ENCODE peak calls at places on chromosomes 3 and 15, in five cellular contexts. X, N, R, U and Y are unnamed samples.

GRCh38 chr3:163817015-163817414 is 1261.3 kb downstream of the SI start:
- DNase-seq in U (no peak), N (no peak), R (no peak), X (no peak), Y (no peak)

GRCh38 chr3:112561085-112561692 is 573 bp downstream of the ATG3 start:
- DNase-seq in X (peak; percentile 57), N (peak; percentile 80), R (peak; percentile 71), U (peak; percentile 83), Y (peak; percentile 83)

GRCh38 chr15:101296418-101297405 is 1.7 kb upstream of the SNRPA1 start:
- DNase-seq in N (no peak), R (no peak), U (no peak), X (no peak), Y (no peak)

GRCh38 chr3:42518800-42519567 is 16.5 kb downstream of the VIPR1 start:
- DNase-seq in U (no peak), R (no peak), N (no peak), X (no peak), Y (no peak)

GRCh38 chr3:34582054-34582453 is 783.6 kb downstream of the PDCD6IP start:
- DNase-seq in X (no peak), N (no peak), R (no peak), U (no peak), Y (no peak)

GRCh38 chr15:72554471-72555425 is 80.6 kb downstream of the ARIH1 start:
- DNase-seq in U (no peak), R (no peak), X (no peak), N (no peak), Y (no peak)

GRCh38 chr3:192825657-192826200 is 91.9 kb downstream of the MB21D2 start:
- DNase-seq in N (peak; percentile 9), U (no peak), R (no peak), X (no peak), Y (no peak)

GRCh38 chr15:45441686-45442085 is 63.3 kb upstream of the GATM start:
- DNase-seq in N (peak; percentile 77), R (peak; percentile 66), U (no peak), X (no peak), Y (no peak)

GRCh38 chr3:161231861-161232260 is 10.8 kb downstream of the NMD3 start:
- DNase-seq in N (no peak), U (no peak), R (no peak), X (no peak), Y (no peak)

GRCh38 chr15:70447927-70448698 is 315.2 kb downstream of the UACA start:
- DNase-seq in N (peak; percentile 30), U (no peak), X (no peak), R (peak; percentile 50), Y (no peak)

GRCh38 chr15:66042624-66043023 is 173.3 kb downstream of the RAB11A start:
- DNase-seq in U (no peak), R (peak; percentile 82), N (no peak), X (no peak), Y (no peak)

GRCh38 chr3:79016587-79017380 is 751.0 kb downstream of the ROBO1 start:
- DNase-seq in X (no peak), N (no peak), U (no peak), R (no peak), Y (no peak)

GRCh38 chr15:40744810-40745152 is 10.3 kb downstream of the RMDN3 start:
- DNase-seq in R (no peak), X (no peak), N (no peak), U (peak; percentile 21), Y (no peak)

GRCh38 chr3:188522115-188522514 is 368.2 kb downstream of the LPP start:
- DNase-seq in X (no peak), R (no peak), N (no peak), U (no peak), Y (no peak)

GRCh38 chr3:187750041-187750512 is 4.8 kb upstream of the BCL6 start:
- DNase-seq in N (peak; percentile 74), X (peak; percentile 16), U (peak; percentile 78), R (peak; percentile 84), Y (peak; percentile 52)

GRCh38 chr3:51940648-51941421 is 869 bp downstream of the RRP9 start:
- DNase-seq in X (no peak), U (peak; percentile 54), R (no peak), N (no peak), Y (no peak)

GRCh38 chr3:116005404-116005803 is 382.1 kb downstream of the GAP43 start:
- DNase-seq in N (no peak), X (no peak), U (peak; percentile 74), R (no peak), Y (peak; percentile 7)

GRCh38 chr3:63727248-63727647 is 74.8 kb downstream of the SNTN start:
- DNase-seq in R (no peak), N (no peak), X (no peak), U (no peak), Y (no peak)

GRCh38 chr3:100269410-100270217 is 8.8 kb downstream of the TBC1D23 start:
- DNase-seq in X (no peak), N (no peak), R (no peak), U (no peak), Y (no peak)

GRCh38 chr3:130276203-130276803 is 69.2 kb upstream of the COL6A5 start:
- DNase-seq in N (no peak), R (no peak), U (no peak), X (peak; percentile 28), Y (no peak)

GRCh38 chr15:95734422-95735316 is 595.8 kb upstream of the NR2F2 start:
- DNase-seq in U (no peak), R (no peak), N (no peak), X (no peak), Y (no peak)

GRCh38 chr3:155603302-155603701 is 141.6 kb downstream of the PLCH1 start:
- DNase-seq in X (no peak), U (no peak), R (no peak), N (no peak), Y (no peak)

GRCh38 chr15:74845208-74845568 is 2.2 kb upstream of the ULK3 start:
- DNase-seq in X (no peak), N (no peak), U (no peak), R (no peak), Y (no peak)

GRCh38 chr3:71456155-71456554 is 127.4 kb downstream of the FOXP1 start:
- DNase-seq in U (no peak), N (no peak), X (no peak), R (no peak), Y (no peak)

GRCh38 chr15:66617137-66618090 is 51.6 kb upstream of the LCTL start:
- DNase-seq in R (peak; percentile 91), X (no peak), N (peak; percentile 66), U (peak; percentile 89), Y (peak; percentile 70)

GRCh38 chr15:58331562-58331902 is 100.3 kb upstream of the LIPC start:
- DNase-seq in X (no peak), N (no peak), U (no peak), R (no peak), Y (no peak)

GRCh38 chr15:58330836-58331561 is 100.8 kb upstream of the LIPC start:
- DNase-seq in U (no peak), N (no peak), R (no peak), X (no peak), Y (no peak)

GRCh38 chr15:58331903-58332675 is 99.7 kb upstream of the LIPC start:
- DNase-seq in N (peak; percentile 86), X (peak; percentile 81), U (peak; percentile 98), R (peak; percentile 80), Y (peak; percentile 94)

GRCh38 chr15:58329781-58330467 is 101.9 kb upstream of the LIPC start:
- DNase-seq in X (no peak), N (peak; percentile 17), R (peak; percentile 60), U (no peak), Y (no peak)

GRCh38 chr15:58330468-58330793 is 101.4 kb upstream of the LIPC start:
- DNase-seq in R (no peak), U (no peak), N (no peak), X (no peak), Y (no peak)
- TF ChIP-seq POLR2A in R (no peak), U (no peak), N (no peak), X (no peak), Y (no peak)

DNA sequence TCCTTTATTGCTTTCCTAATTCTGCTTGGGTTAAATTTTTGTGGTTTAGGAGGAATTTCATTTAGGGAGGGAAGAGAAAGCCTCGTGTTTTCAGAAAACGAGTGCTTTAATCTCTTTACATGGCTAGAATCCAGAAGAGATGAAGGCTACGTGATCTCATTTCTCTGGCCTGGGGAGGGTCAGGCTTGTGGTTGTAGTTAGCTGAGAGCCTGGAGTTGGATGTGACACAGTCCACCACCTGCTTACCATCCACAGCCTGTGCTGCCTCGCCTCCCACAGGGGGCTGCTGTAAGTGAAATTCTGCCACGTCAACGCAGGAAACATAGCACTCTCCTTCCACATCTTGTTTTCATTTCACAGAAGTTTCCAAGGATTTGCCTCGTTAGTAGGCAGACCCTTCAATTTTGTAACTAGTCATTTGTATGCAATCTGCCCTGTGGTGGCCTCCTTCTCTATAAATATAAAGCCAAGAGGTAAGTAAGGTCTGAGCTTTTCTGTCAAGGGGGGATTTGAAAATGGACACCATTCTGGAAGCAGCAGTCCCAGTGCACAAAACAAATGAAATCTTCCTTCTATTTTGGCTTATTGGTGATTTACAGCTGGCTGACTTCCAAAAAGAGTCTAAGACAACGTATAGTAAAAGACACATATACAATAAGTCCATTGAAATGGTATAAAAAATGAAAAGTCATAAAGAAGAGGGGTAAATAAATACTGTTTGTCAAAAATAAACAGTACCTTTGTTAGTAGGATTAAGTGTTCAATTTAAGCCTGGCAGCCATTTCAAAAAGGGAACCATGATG is 3.4 kb downstream of the GXYLT2 start:
- DNase-seq in N (peak; percentile 18), X (no peak), U (peak; percentile 81), R (no peak), Y (peak; percentile 88)
- TF ChIP-seq CTCF in N (no peak), X (no peak), U (no peak), R (no peak), Y (peak; percentile 42)

GRCh38 chr3:54445630-54446029 is 323.3 kb downstream of the CACNA2D3 start:
- DNase-seq in R (no peak), U (no peak), X (no peak), N (no peak), Y (no peak)

GRCh38 chr3:54447427-54447826 is 325.1 kb downstream of the CACNA2D3 start:
- DNase-seq in N (no peak), U (no peak), X (no peak), R (no peak), Y (no peak)

DNA sequence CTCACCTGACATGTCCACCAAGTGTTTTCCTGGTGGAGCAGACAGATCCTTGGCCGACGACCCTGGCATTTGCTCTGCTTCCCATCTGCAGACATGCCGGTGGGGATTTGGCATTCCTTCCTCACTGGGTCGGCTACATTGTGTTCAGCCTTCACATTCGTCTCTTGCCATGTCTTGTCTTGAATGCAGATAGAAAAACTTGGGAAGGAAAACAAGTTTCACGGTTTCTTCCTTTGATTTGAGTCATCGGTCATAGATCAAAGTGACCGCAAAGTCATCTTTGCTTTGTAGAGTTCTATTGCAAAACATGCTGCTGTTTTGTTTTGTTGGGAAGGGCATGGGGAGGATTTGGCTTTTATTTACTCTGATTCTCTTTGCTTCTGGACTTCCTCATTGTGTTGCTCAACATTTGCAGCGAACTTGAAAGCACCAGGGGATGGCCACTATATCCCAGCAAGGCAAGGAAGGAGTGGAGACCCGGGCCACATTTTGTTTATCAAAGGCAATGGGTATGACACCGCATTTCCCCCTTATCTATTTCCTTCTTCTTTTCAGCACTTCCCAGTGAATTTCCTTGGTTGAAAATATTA is 321.3 kb downstream of the CACNA2D3 start:
- DNase-seq in R (no peak), X (no peak), U (no peak), N (no peak), Y (no peak)
- TF ChIP-seq EP300 in R (no peak), X (no peak), U (no peak), N (no peak), Y (no peak)

DNA sequence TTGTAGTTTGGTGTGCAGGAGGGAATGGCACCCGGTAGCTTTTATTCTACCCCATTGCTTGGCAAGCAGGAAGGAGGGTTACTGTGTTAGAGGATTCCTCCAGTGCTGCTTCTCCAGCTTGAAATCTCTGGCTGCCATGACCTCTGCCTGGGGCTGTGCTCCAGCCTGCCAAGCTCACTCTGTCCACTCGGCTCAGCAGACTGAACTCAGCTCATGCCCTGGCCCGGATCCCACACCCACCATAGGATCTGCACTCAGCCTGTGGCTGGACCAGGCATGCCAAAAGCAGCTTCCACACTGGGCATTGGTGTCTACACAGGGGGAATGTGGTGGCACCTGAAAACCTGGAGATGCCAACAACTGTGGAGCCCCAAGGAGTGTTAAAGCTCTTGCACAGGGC is 26.3 kb downstream of the CLDN16 start:
- DNase-seq in N (no peak), R (no peak), X (no peak), U (no peak), Y (no peak)
- TF ChIP-seq POLR2A in N (no peak), R (no peak), X (no peak), U (no peak), Y (no peak)